ENCODE peak calls at places on chromosomes 4 and X, in six cellular contexts. V, Q, C, M, B and Y are unnamed samples.

GRCh38 chr4:119659576-119659975 is 31.0 kb upstream of the PDE5A start:
- DNase-seq in V (no peak), Q (peak; percentile 35), C (no peak), M (no peak), B (no peak), Y (peak; percentile 39)

GRCh38 chr4:52036875-52037274 is 1.2 kb downstream of the SGCB start:
- DNase-seq in V (no peak), Q (no peak), C (no peak), M (no peak), B (no peak), Y (no peak)

GRCh38 chr4:176896211-176896610 is 103.5 kb upstream of the VEGFC start:
- DNase-seq in V (no peak), Q (no peak), C (no peak), M (no peak), B (no peak), Y (no peak)

GRCh38 chr4:96102541-96103018 is 262.7 kb downstream of the PDHA2 start:
- DNase-seq in V (no peak), Q (no peak), C (no peak), M (no peak), B (no peak), Y (no peak)

GRCh38 chrX:109842611-109843010 is 109.6 kb upstream of the ACSL4 start:
- DNase-seq in V (no peak), Q (no peak), C (no peak), M (no peak), B (no peak), Y (no peak)

GRCh38 chrX:148500428-148501120 is at the start of gene AFF2:
- DNase-seq in V (peak; percentile 20), Q (no peak), C (peak; percentile 79), M (peak; percentile 19), B (peak; percentile 10), Y (no peak)

GRCh38 chr4:82652062-82652461 is 90.3 kb upstream of the TMEM150C start:
- DNase-seq in V (no peak), Q (no peak), C (no peak), M (no peak), B (no peak), Y (no peak)

GRCh38 chr4:100657187-100657586 is 139.4 kb upstream of the EMCN start:
- DNase-seq in V (no peak), Q (no peak), C (no peak), M (no peak), B (no peak), Y (no peak)

GRCh38 chr4:47562297-47562696 is 77.2 kb downstream of the ATP10D start:
- DNase-seq in V (no peak), Q (no peak), C (no peak), M (no peak), B (no peak), Y (no peak)

GRCh38 chr4:76690091-76690905 is 207.6 kb downstream of the SOWAHB start:
- DNase-seq in V (no peak), Q (no peak), C (no peak), M (no peak), B (no peak), Y (peak; percentile 26)